ENCODE peak calls at places on chromosomes 3 and 15, in five cellular contexts. F, E, V, M and K are unnamed samples.

GRCh38 chr3:191296041-191296541 is 33.1 kb upstream of the CCDC50 start:
- DNase-seq in E (no peak), M (no peak), F (no peak), V (no peak), K (no peak)

GRCh38 chr3:180311242-180311641 is 274.5 kb upstream of the PEX5L start:
- DNase-seq in M (no peak), E (no peak), F (no peak), V (no peak), K (no peak)

GRCh38 chr3:53140575-53141467 is 10.6 kb upstream of the RFT1 start:
- DNase-seq in V (peak; percentile 46), F (no peak), M (peak; percentile 97), E (peak; percentile 86), K (peak; percentile 42)

GRCh38 chr3:155491696-155492095 is 198.2 kb upstream of the STRIT1 start:
- DNase-seq in V (no peak), M (no peak), E (no peak), F (no peak), K (no peak)

GRCh38 chr3:40718681-40719080 is 193.9 kb downstream of the ZNF621 start:
- DNase-seq in E (no peak), V (peak; percentile 43), M (peak; percentile 51), F (no peak), K (no peak)

GRCh38 chr3:105793040-105793439 is 75.8 kb downstream of the CBLB start:
- DNase-seq in F (no peak), E (no peak), M (no peak), V (no peak), K (no peak)

GRCh38 chr15:89362203-89363101 is 27.8 kb upstream of the POLG start:
- DNase-seq in V (no peak), E (no peak), M (no peak), F (no peak), K (no peak)

GRCh38 chr3:101695779-101696372 is 9.4 kb upstream of the RPL24 start:
- DNase-seq in M (no peak), F (no peak), V (no peak), E (peak; percentile 66), K (no peak)